ENCODE peak calls at places on chromosomes 13 and 19, in eight cellular contexts. T is substantia nigra, F is tibial nerve, I is aorta, Y is body of pancreas, E is mesendoderm, S is lower lobe of right lung, V is ascending aorta. O is an unnamed sample.

GRCh38 chr13:40666905-40667621 is 622 bp upstream of the FOXO1 start:
- DNase-seq in E (peak), V (peak), I (peak), F (no peak), S (peak), Y (peak), T (peak), O (peak)

GRCh38 chr13:51938454-51938853 is 72.8 kb downstream of the ATP7B start:
- DNase-seq in I (no peak), V (no peak), F (no peak), S (no peak), Y (no peak), T (no peak), E (no peak), O (no peak)

GRCh38 chr13:19067767-19068166 is 113.9 kb downstream of the TUBA3C start:
- DNase-seq in T (no peak), Y (no peak), F (no peak), I (no peak), S (no peak), E (no peak), V (no peak), O (no peak)

GRCh38 chr19:1811942-1812425 is at the start of gene ATP8B3:
- DNase-seq in I (no peak), S (no peak), F (no peak), V (no peak), E (no peak), Y (no peak), T (no peak), O (no peak)

GRCh38 chr13:110265682-110266430 is 41.1 kb downstream of the COL4A1 start:
- DNase-seq in I (peak), T (no peak), S (no peak), V (peak), F (no peak), Y (no peak), E (peak), O (no peak)

GRCh38 chr13:48828962-48829405 is 146.7 kb upstream of the FNDC3A start:
- DNase-seq in Y (no peak), V (no peak), F (no peak), T (no peak), I (no peak), E (peak), S (no peak), O (no peak)

GRCh38 chr13:51397262-51397933 is 55.4 kb downstream of the INTS6 start:
- DNase-seq in S (no peak), E (peak), Y (no peak), T (no peak), V (peak), I (peak), F (peak), O (no peak)

GRCh38 chr13:93039131-93039530 is 187.5 kb upstream of the GPC6 start:
- DNase-seq in Y (no peak), I (no peak), V (no peak), E (peak), T (no peak), S (no peak), F (no peak), O (no peak)

GRCh38 chr19:16118489-16119033 is 6.9 kb downstream of the RAB8A start:
- DNase-seq in F (no peak), S (peak), Y (no peak), E (no peak), T (no peak), I (peak), V (no peak), O (peak)

GRCh38 chr13:28817204-28817603 is 2.9 kb upstream of the MTUS2 start:
- DNase-seq in T (no peak), V (no peak), F (no peak), I (no peak), S (no peak), E (peak), Y (no peak), O (no peak)

GRCh38 chr19:17358395-17358794 is 18.7 kb downstream of the PLVAP start:
- DNase-seq in S (no peak), Y (no peak), E (no peak), I (peak), F (no peak), T (no peak), V (peak), O (no peak)

GRCh38 chr19:13165091-13165997 is 15.1 kb downstream of the IER2 start:
- DNase-seq in V (no peak), T (no peak), Y (no peak), S (no peak), F (no peak), E (peak), I (no peak), O (no peak)

GRCh38 chr19:7829561-7830271 is at the start of gene EVI5L:
- DNase-seq in V (peak), E (peak), T (peak), Y (peak), S (peak), I (peak), F (peak), O (peak)

GRCh38 chr13:62908321-62908720 is 1492.7 kb upstream of the PCDH20 start:
- DNase-seq in T (no peak), F (no peak), Y (no peak), V (no peak), S (no peak), E (no peak), I (no peak), O (no peak)

GRCh38 chr19:867301-867793 is 7.9 kb downstream of the CFD start:
- DNase-seq in T (no peak), E (no peak), F (no peak), S (no peak), I (no peak), Y (no peak), V (no peak), O (no peak)

GRCh38 chr19:16205205-16206045 is 7.7 kb downstream of the AP1M1 start:
- DNase-seq in V (no peak), Y (no peak), T (peak), E (no peak), F (no peak), I (no peak), S (no peak), O (peak)

GRCh38 chr19:6464070-6464873 is at the start of gene CRB3:
- DNase-seq in F (no peak), V (no peak), I (no peak), E (peak), S (peak), T (no peak), Y (peak), O (peak)

GRCh38 chr19:3119782-3120380 is 16.0 kb upstream of the GNA15 start:
- DNase-seq in T (peak), Y (no peak), F (no peak), V (no peak), E (no peak), S (no peak), I (no peak), O (no peak)

GRCh38 chr13:30421093-30422055 is 919 bp upstream of the UBE2L5 start:
- DNase-seq in F (peak), S (peak), I (peak), Y (peak), E (peak), T (peak), V (peak), O (peak)

GRCh38 chr13:112977525-112977924 is 8.5 kb downstream of the MCF2L start:
- DNase-seq in F (no peak), I (no peak), E (no peak), T (no peak), S (no peak), V (no peak), Y (no peak), O (no peak)

GRCh38 chr13:110018009-110018408 is 231.6 kb upstream of the IRS2 start:
- DNase-seq in T (no peak), E (no peak), F (no peak), V (no peak), I (no peak), S (no peak), Y (no peak), O (no peak)

GRCh38 chr19:18749362-18750231 is 41.5 kb downstream of the COMP start:
- DNase-seq in I (no peak), Y (no peak), E (no peak), T (no peak), F (no peak), V (no peak), S (no peak), O (peak)

GRCh38 chr19:47438793-47439220 is 19.5 kb upstream of the MEIS3 start:
- DNase-seq in Y (peak), T (no peak), E (no peak), I (peak), V (no peak), S (no peak), F (no peak), O (no peak)

GRCh38 chr13:113072370-113072769 is 33.2 kb upstream of the F7 start:
- DNase-seq in F (no peak), S (no peak), V (no peak), I (no peak), Y (no peak), T (no peak), E (no peak), O (no peak)

GRCh38 chr19:13033819-13034611 is 38.7 kb downstream of the NFIX start:
- DNase-seq in Y (peak), F (peak), T (peak), V (peak), S (peak), E (peak), I (peak), O (peak)

GRCh38 chr19:8311461-8312260 is 3.5 kb upstream of the CD320 start:
- DNase-seq in E (no peak), V (peak), T (no peak), S (peak), F (no peak), Y (no peak), I (peak), O (peak)

GRCh38 chr19:38655148-38655824 is 7.8 kb downstream of the ACTN4 start:
- DNase-seq in E (no peak), I (no peak), S (no peak), V (no peak), Y (no peak), T (no peak), F (no peak), O (no peak)

GRCh38 chr19:5489511-5489910 is 34.3 kb downstream of the ZNRF4 start:
- DNase-seq in V (no peak), I (no peak), E (no peak), S (no peak), F (no peak), Y (no peak), T (no peak), O (no peak)

GRCh38 chr13:108586826-108587225 is 42.6 kb upstream of the MYO16 start:
- DNase-seq in Y (no peak), V (no peak), I (no peak), T (no peak), E (no peak), S (no peak), F (no peak), O (no peak)

GRCh38 chr13:106095406-106095805 is 440.1 kb downstream of the EFNB2 start:
- DNase-seq in Y (no peak), E (no peak), F (no peak), V (no peak), S (no peak), T (no peak), I (no peak), O (no peak)

GRCh38 chr19:55384576-55385235 is 614 bp upstream of the TMEM238 start:
- DNase-seq in Y (no peak), T (no peak), E (no peak), V (no peak), S (peak), F (peak), I (no peak), O (no peak)

GRCh38 chr13:29847501-29847983 is 2.9 kb downstream of the UBL3 start:
- DNase-seq in E (peak), V (no peak), Y (no peak), T (no peak), F (peak), S (no peak), I (no peak), O (no peak)

GRCh38 chr19:57786906-57787305 is 17.4 kb downstream of the ZNF586 start:
- DNase-seq in Y (no peak), T (no peak), V (no peak), E (peak), F (no peak), I (no peak), S (no peak), O (no peak)

GRCh38 chr13:102815788-102816187 is 16.9 kb downstream of the BIVM start:
- DNase-seq in Y (no peak), I (no peak), T (no peak), S (no peak), V (no peak), E (no peak), F (no peak), O (no peak)

GRCh38 chr13:34345601-34345939 is 527.6 kb downstream of the RFC3 start:
- DNase-seq in V (no peak), E (no peak), Y (no peak), S (no peak), F (no peak), T (no peak), I (no peak), O (no peak)
- H3K27ac ChIP-seq in V (no peak), E (no peak), Y (no peak), S (no peak), F (no peak), T (no peak), I (no peak), O (no peak)

GRCh38 chr19:43779820-43780219 is 953 bp downstream of the KCNN4 start:
- DNase-seq in S (no peak), I (no peak), E (no peak), Y (no peak), F (no peak), V (no peak), T (no peak), O (no peak)

GRCh38 chr19:43779147-43779819 is 1.5 kb downstream of the KCNN4 start:
- DNase-seq in T (no peak), S (peak), F (no peak), V (no peak), E (no peak), I (no peak), Y (no peak), O (peak)

GRCh38 chr19:43777163-43777700 is 3.5 kb downstream of the KCNN4 start:
- DNase-seq in T (no peak), E (no peak), V (no peak), I (peak), F (no peak), Y (no peak), S (no peak), O (no peak)

GRCh38 chr19:43780706-43781525 is at the start of gene KCNN4:
- DNase-seq in T (no peak), S (no peak), F (no peak), I (peak), V (no peak), Y (no peak), E (no peak), O (peak)

DNA sequence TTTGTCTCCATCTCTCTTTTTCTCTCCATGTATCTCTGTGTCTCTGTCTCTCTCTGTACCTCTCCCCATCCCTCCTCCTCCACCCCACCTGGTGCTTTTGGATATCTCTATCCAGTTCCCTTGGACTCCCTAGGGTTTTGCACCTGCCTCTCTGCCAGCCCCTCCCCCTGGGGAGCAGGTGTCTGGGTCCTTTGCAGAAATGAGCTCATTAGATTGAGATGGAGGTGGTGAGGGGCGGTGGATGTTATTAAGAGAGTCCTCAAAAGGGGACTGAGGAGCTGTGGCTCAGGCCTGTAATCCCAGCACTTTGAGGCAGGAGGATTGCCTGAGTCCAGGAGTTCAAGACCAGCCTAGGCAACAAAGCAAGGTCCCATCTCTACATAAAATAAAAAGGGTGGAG is 2.1 kb downstream of the KCNN4 start:
- DNase-seq in I (no peak), Y (no peak), S (no peak), T (no peak), E (no peak), F (no peak), V (no peak), O (no peak)
- H3K27ac ChIP-seq in I (no peak), Y (no peak), S (peak), T (no peak), E (no peak), F (peak), V (no peak), O (no peak)

GRCh38 chr19:36331353-36332228 is 47.4 kb downstream of the ZFP14 start:
- DNase-seq in F (peak), I (peak), V (peak), Y (peak), E (peak), S (peak), T (peak), O (peak)
- H3K27ac ChIP-seq in F (peak), I (no peak), V (no peak), Y (peak), E (peak), S (peak), T (no peak), O (peak)

DNA sequence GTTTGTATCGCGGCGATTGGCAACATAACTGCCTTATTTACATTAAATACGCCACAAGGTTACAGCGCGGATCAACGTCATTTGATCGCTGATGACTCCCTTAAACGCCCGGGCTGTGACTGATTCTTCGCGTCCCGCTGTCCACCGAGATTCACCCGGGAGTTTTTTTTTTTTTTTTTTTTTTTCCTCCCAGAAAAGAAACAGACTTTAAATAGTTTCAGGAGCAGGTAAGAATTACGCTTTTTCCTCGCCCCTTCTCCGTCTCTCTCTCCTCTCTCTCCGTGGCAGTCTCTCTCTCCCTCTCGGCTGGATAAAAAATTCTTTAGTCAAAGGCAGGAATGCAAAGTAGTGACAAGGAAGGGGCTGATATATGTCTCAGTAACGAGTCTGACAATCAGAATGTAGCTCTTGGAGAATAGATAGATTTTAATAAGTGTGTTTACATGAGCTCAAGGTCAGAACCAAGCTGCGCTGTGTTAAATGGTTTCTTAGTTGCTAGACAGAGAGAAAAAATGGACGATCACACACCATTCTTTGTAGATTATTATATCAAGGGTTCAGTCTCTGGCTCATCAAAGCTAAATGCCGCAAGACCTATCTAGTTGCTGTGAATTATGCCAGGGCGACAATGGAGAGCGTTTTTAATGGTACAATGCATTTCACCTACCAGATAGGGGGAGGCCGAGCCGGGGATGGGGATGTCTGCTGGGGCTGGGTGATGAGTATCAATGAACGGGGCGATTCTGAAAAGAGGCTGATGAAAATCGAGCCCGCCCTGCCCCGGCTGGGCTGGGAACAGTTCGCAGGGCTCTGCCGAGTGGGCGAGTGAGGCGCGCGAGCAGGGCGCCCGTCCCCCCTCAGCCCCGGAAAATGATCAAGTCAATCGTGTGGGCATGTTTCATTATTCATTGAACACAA is 147.2 kb upstream of the ZNF536 start:
- DNase-seq in I (no peak), S (no peak), F (no peak), T (no peak), Y (no peak), E (peak), V (no peak), O (no peak)
- H3K27ac ChIP-seq in I (no peak), S (no peak), F (peak), T (peak), Y (no peak), E (no peak), V (no peak), O (no peak)

DNA sequence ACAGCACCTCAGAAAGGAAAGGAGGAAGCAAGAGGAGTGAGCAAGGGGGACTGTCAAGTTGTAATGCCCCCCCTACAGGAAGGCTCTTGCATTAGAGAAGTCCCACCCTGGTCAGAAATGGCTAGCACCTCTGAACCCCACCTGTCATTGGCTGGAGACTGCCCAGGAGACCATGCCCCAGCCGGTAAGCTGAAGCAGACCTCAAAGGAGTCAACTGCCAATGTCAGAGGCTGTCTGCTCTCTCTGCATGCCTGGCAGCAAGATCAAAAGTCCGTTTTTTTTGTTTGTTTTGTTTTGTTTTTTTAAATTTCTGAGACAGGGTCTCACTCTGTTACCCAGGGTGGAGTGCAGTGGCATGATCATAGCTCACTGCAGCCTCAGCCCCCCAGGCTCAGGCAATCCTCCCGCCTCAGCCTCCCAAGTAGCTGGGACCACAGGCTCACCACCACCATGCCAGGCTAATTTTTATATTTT is 8.1 kb upstream of the BCL3 start:
- DNase-seq in I (no peak), T (no peak), E (peak), Y (no peak), V (no peak), S (no peak), F (no peak), O (no peak)
- H3K27ac ChIP-seq in I (no peak), T (no peak), E (no peak), Y (peak), V (no peak), S (no peak), F (peak), O (no peak)